ENCODE peak calls at places on chromosome 12, in five cellular contexts. N is activated CD4-positive, CD25-positive, alpha-beta regulatory T cell treated with anti-CD3 and anti-CD28 coated beads, Interleukin-2, amount 50 U/mL, for 72 hours; Z is stimulated activated CD4-positive, alpha-beta T cell treated with anti-CD3 and anti-CD28 coated beads, Interleukin-2, amount 100 ng/mL, for 48 hours; I is Right ventricle myocardium superior; M is NCI-H748 treated with DMSO at 0.1 percent for 48 hours. G is an unnamed sample.

GRCh38 chr12:339557-340195 is 49.4 kb downstream of the KDM5A start:
- DNase-seq in I (no peak), M (no peak), Z (no peak), N (no peak), G (no peak)

GRCh38 chr12:106519587-106519986 is 63.2 kb upstream of the RFX4 start:
- DNase-seq in N (no peak), M (no peak), I (no peak), Z (no peak), G (no peak)

GRCh38 chr12:11553871-11554533 is 95.5 kb upstream of the ETV6 start:
- DNase-seq in M (peak; percentile 22), N (no peak), Z (peak; percentile 51), I (no peak), G (peak; percentile 37)

GRCh38 chr12:109735051-109735521 is 21.5 kb downstream of the FAM222A start:
- DNase-seq in N (no peak), Z (no peak), I (peak; percentile 23), M (no peak), G (peak; percentile 8)

GRCh38 chr12:120820885-120821510 is 83.2 kb downstream of the SPPL3 start:
- DNase-seq in M (no peak), I (no peak), Z (peak; percentile 30), N (no peak), G (no peak)

GRCh38 chr12:105275997-105276760 is 40.2 kb upstream of the APPL2 start:
- DNase-seq in N (no peak), M (no peak), I (no peak), Z (no peak), G (no peak)

GRCh38 chr12:12916135-12916956 is 25.0 kb downstream of the GPRC5A start:
- DNase-seq in I (peak; percentile 91), N (peak; percentile 82), Z (peak; percentile 90), M (peak; percentile 10), G (peak; percentile 81)

GRCh38 chr12:66014818-66015217 is 115.7 kb downstream of the LLPH start:
- DNase-seq in M (no peak), N (no peak), Z (no peak), I (no peak), G (no peak)

GRCh38 chr12:105214670-105215375 is 21.2 kb downstream of the APPL2 start:
- DNase-seq in I (no peak), Z (no peak), M (no peak), N (no peak), G (no peak)

GRCh38 chr12:56461235-56462159 is 6.9 kb upstream of the SPRYD4 start:
- DNase-seq in Z (no peak), N (no peak), I (no peak), M (no peak), G (no peak)

GRCh38 chr12:104055686-104056388 is 5.8 kb upstream of the GLT8D2 start:
- DNase-seq in Z (no peak), I (peak; percentile 79), N (no peak), M (peak; percentile 24), G (peak; percentile 84)

GRCh38 chr12:132205271-132206092 is 61.2 kb downstream of the NOC4L start:
- DNase-seq in I (no peak), N (no peak), M (no peak), Z (no peak), G (no peak)

GRCh38 chr12:32273712-32274111 is 125.6 kb upstream of the FGD4 start:
- DNase-seq in M (no peak), N (no peak), I (no peak), Z (peak; percentile 3), G (no peak)

GRCh38 chr12:749871-750270 is 2.5 kb upstream of the WNK1 start:
- DNase-seq in Z (no peak), I (no peak), N (no peak), M (no peak), G (no peak)

GRCh38 chr12:100346660-100347059 is 10.2 kb upstream of the SLC17A8 start:
- DNase-seq in M (peak; percentile 7), N (no peak), I (no peak), Z (no peak), G (no peak)

GRCh38 chr12:2924019-2924418 is 33.3 kb downstream of the TULP3 start:
- DNase-seq in Z (no peak), M (no peak), N (no peak), I (no peak), G (no peak)

GRCh38 chr12:100995201-100995600 is 200.6 kb downstream of the ANO4 start:
- DNase-seq in N (no peak), I (no peak), Z (no peak), M (no peak), G (no peak)

GRCh38 chr12:131413006-131413405 is 297.9 kb upstream of the SFSWAP start:
- DNase-seq in Z (no peak), N (no peak), M (no peak), I (no peak), G (no peak)

GRCh38 chr12:103011974-103012763 is 54.7 kb downstream of the ASCL1 start:
- DNase-seq in N (no peak), I (no peak), M (no peak), Z (no peak), G (no peak)

G was measured in left cardiac atrium.